ENCODE peak calls at places on chromosomes 5 and 9, in nine cellular contexts. H, P, D, G, W, O, M, Y and N are unnamed samples.

GRCh38 chr5:73977146-73977545 is 351.1 kb downstream of the ARHGEF28 start:
- DNase-seq in G (no peak), M (no peak), W (no peak), P (no peak), H (no peak), O (no peak), D (no peak), Y (no peak), N (no peak)

GRCh38 chr5:139884144-139884543 is 88.5 kb downstream of the PSD2 start:
- DNase-seq in G (no peak), D (no peak), M (no peak), O (no peak), H (no peak), P (no peak), W (no peak), Y (no peak), N (no peak)

GRCh38 chr9:2059131-2059929 is 44.2 kb downstream of the SMARCA2 start:
- DNase-seq in O (no peak), D (no peak), P (no peak), Y (peak), W (no peak), M (no peak), G (no peak), H (no peak), N (no peak)

GRCh38 chr9:129131300-129132145 is 20.3 kb downstream of the PTPA start:
- DNase-seq in W (peak), M (peak), O (peak), Y (peak), D (peak), G (no peak), P (peak), H (no peak), N (peak)

GRCh38 chr5:36656556-36656955 is 50.1 kb downstream of the SLC1A3 start:
- DNase-seq in G (no peak), D (no peak), P (no peak), W (no peak), O (no peak), H (peak), Y (no peak), M (no peak), N (no peak)

GRCh38 chr9:21777701-21778100 is 24.7 kb upstream of the MTAP start:
- DNase-seq in O (no peak), W (no peak), H (no peak), Y (no peak), M (no peak), G (peak), P (no peak), D (peak), N (no peak)

GRCh38 chr5:177116631-177117373 is 16.8 kb upstream of the NSD1 start:
- DNase-seq in H (no peak), P (peak), D (peak), Y (no peak), W (no peak), M (peak), O (no peak), G (no peak), N (peak)

GRCh38 chr9:120377268-120378150 is 202.5 kb downstream of the CDK5RAP2 start:
- DNase-seq in D (no peak), M (no peak), O (no peak), G (no peak), Y (no peak), W (no peak), P (no peak), H (no peak), N (no peak)

GRCh38 chr5:151688406-151688805 is 1.7 kb upstream of the SPARC start:
- DNase-seq in P (no peak), D (no peak), M (no peak), G (no peak), W (no peak), O (no peak), H (no peak), Y (no peak), N (no peak)

GRCh38 chr5:125890387-125890955 is 532.7 kb upstream of the GRAMD2B start:
- DNase-seq in W (no peak), G (no peak), P (no peak), Y (no peak), D (no peak), O (no peak), H (no peak), M (no peak), N (no peak)

GRCh38 chr5:148336704-148337435 is 1.5 kb downstream of the SPINK9 start:
- DNase-seq in W (no peak), Y (peak), M (no peak), O (no peak), H (peak), G (no peak), D (no peak), P (no peak), N (no peak)

GRCh38 chr9:89723696-89724095 is 118.9 kb downstream of the GADD45G start:
- DNase-seq in Y (peak), G (no peak), M (no peak), D (no peak), P (no peak), O (no peak), H (no peak), W (no peak), N (no peak)

GRCh38 chr5:177601577-177602457 is 1.9 kb downstream of the B4GALT7 start:
- DNase-seq in O (no peak), G (no peak), P (no peak), M (no peak), D (no peak), Y (no peak), H (no peak), W (no peak), N (no peak)

GRCh38 chr5:44797723-44798122 is 11.0 kb upstream of the MRPS30 start:
- DNase-seq in Y (no peak), W (no peak), G (no peak), H (no peak), M (no peak), P (no peak), O (no peak), D (no peak), N (no peak)

GRCh38 chr9:131349881-131350563 is 43.9 kb upstream of the PRRC2B start:
- DNase-seq in G (no peak), P (peak), Y (peak), H (no peak), W (no peak), D (peak), M (peak), O (peak), N (peak)

GRCh38 chr9:92770005-92770995 is 5.7 kb upstream of the BICD2 start:
- DNase-seq in W (peak), M (no peak), P (no peak), D (no peak), G (no peak), H (peak), O (no peak), Y (no peak), N (no peak)

GRCh38 chr9:132970306-132971062 is 8.0 kb upstream of the GFI1B start:
- DNase-seq in M (no peak), G (no peak), H (no peak), Y (no peak), P (no peak), O (no peak), W (no peak), D (no peak), N (no peak)

GRCh38 chr5:58122157-58122556 is 337.7 kb downstream of the PLK2 start:
- DNase-seq in D (no peak), P (no peak), O (no peak), G (no peak), H (no peak), Y (no peak), W (no peak), M (no peak), N (no peak)

GRCh38 chr5:41925555-41925946 is 470 bp downstream of the FBXO4 start:
- DNase-seq in M (no peak), Y (peak), W (no peak), O (peak), P (no peak), H (peak), D (peak), G (no peak), N (no peak)